ENCODE peak calls at places on chromosomes 7 and 10, in five cellular contexts. I is upper lobe of left lung, Q is Panc1, A is SK-N-MC, H is sigmoid colon. D is an unnamed sample.

GRCh38 chr7:123879628-123880027 is 34.7 kb downstream of the HYAL4 start:
- DNase-seq in Q (no peak), A (no peak), H (no peak), I (no peak), D (no peak)

GRCh38 chr10:103733002-103733419 is 122.4 kb downstream of the SH3PXD2A start:
- DNase-seq in I (no peak), A (no peak), Q (no peak), H (no peak), D (no peak)

GRCh38 chr10:71239131-71239915 is 27.0 kb downstream of the UNC5B start:
- DNase-seq in Q (no peak), I (no peak), A (no peak), H (no peak), D (no peak)

GRCh38 chr7:105649727-105650381 is 68.6 kb upstream of the EFCAB10 start:
- DNase-seq in A (no peak), H (peak), Q (no peak), I (no peak), D (no peak)

GRCh38 chr7:87213801-87214200 is 5.7 kb downstream of the TMEM243 start:
- DNase-seq in A (no peak), I (no peak), Q (no peak), H (no peak), D (no peak)

GRCh38 chr7:67100956-67101361 is 104.3 kb downstream of the TYW1 start:
- DNase-seq in Q (no peak), H (no peak), A (no peak), I (no peak), D (no peak)

GRCh38 chr7:122299935-122300606 is 4.5 kb downstream of the FEZF1 start:
- DNase-seq in A (no peak), H (peak), I (peak), Q (no peak), D (peak)

GRCh38 chr7:54339074-54339473 is 203.1 kb upstream of the VSTM2A start:
- DNase-seq in I (no peak), H (no peak), Q (no peak), A (no peak), D (no peak)

GRCh38 chr7:151658778-151659177 is 139.1 kb upstream of the RHEB start:
- DNase-seq in I (no peak), A (no peak), H (no peak), Q (no peak), D (no peak)

GRCh38 chr7:12731214-12731656 is 43.8 kb downstream of the ARL4A start:
- DNase-seq in Q (no peak), H (no peak), I (no peak), A (no peak), D (peak)

GRCh38 chr7:137669706-137670105 is 177.1 kb downstream of the DGKI start:
- DNase-seq in Q (no peak), I (no peak), H (no peak), A (no peak), D (no peak)

GRCh38 chr7:137671920-137672319 is 174.9 kb downstream of the DGKI start:
- DNase-seq in A (no peak), I (no peak), Q (no peak), H (no peak), D (no peak)

GRCh38 chr7:137668404-137668803 is 178.4 kb downstream of the DGKI start:
- DNase-seq in A (no peak), H (no peak), Q (no peak), I (no peak), D (no peak)

GRCh38 chr7:137667633-137668387 is 179.0 kb downstream of the DGKI start:
- DNase-seq in I (no peak), H (no peak), A (no peak), Q (peak), D (no peak)

DNA sequence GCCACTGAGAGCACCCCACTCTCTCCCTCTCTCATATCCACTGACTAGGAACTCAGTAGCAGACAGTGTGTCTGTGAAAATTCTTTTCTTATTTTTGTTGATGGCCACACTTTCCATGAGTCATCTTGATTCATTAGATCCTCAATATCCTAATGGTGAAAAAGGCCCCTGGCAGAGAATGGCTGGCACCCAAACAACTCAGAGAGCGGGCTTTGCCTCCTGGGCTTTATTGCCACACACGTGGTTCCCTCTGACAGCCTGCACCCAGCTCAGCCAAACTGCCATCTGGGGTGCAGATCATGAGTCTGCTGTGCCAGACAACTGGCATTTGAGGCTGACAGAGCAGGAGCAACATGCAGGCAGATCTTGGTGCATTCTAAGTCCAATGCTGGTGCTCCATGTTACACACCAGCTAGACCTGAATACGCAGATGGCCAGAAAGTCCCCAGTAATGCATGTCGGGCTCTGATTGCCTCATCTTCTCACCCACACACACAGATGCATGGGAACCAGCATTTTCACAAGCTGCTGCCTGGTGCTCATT is 176.2 kb downstream of the DGKI start:
- DNase-seq in H (no peak), A (no peak), I (no peak), Q (no peak), D (no peak)
- TF ChIP-seq POLR2AphosphoS5 in H (no peak), A (no peak), I (no peak), Q (no peak), D (no peak)

GRCh38 chr10:19947203-19947602 is 131.0 kb downstream of the PLXDC2 start:
- DNase-seq in H (no peak), A (no peak), Q (no peak), I (no peak), D (no peak)
- TF ChIP-seq POLR2AphosphoS5 in H (no peak), A (no peak), Q (no peak), I (no peak), D (no peak)

DNA sequence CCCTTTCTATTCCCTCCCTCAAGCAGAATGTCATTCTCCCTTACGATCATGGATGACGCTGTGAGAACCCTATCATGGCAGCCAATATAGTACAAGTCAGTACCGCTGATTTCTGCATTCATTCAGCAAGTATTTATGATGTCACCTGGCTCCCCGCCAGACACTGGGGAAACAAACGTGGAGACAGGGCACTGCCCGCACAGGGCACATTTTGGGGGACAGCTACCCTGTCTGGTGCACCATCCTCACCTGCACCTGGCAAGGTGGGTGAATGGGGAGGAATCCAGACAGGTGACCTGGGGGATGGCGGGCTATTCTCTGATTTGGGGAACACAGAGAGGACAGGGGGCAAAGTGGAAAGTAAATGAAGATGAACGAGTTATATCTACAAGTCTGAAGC is 28.4 kb downstream of the MKI67 start:
- DNase-seq in Q (no peak), A (no peak), I (no peak), H (no peak), D (no peak)
- TF ChIP-seq POLR2AphosphoS5 in Q (no peak), A (no peak), I (no peak), H (no peak), D (no peak)

DNA sequence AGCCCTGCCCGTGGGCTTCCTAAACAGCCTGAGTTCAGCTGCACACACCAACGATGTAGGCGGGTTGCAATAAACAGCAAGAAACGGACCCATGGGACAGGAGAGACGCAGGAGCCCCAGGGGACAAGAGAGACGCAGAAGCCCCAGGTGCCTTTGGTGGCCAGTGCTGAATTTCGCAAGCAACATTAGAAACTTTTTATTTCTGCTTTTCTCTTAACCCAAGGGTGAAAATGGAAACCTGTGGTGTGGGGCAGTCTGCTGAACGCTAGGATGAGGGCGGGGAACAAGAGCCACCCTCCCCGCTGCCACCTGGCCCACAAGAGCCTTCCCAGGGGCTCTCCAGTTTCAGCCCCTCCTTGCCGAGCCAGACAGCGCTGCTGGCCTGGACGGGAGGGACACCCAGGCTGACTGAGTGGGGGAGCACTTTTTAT is 20.0 kb upstream of the GPR146 start:
- DNase-seq in I (no peak), Q (no peak), A (no peak), H (no peak), D (no peak)
- TF ChIP-seq POLR2AphosphoS5 in I (no peak), Q (no peak), A (no peak), H (no peak), D (no peak)

DNA sequence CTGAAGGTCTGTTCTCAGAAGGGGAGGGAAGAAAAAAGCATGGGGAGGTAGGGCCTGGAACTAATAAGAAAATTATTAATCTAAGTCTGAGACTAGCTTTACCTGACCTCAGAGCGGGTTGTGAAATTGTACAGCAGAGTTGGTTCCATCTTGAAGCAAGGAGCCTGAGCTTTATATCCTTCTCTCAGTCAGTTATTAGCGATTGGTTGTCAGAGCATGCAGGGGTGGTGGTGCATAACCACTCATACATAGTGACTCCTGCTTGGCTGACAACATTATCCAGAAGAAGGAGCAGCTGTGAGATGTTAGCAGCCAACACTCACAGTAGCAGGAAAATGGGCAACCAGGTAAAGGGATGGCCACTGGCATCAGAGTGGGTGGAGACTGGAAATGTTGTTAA is 976.3 kb upstream of the LRRTM3 start:
- DNase-seq in H (no peak), A (no peak), I (no peak), Q (no peak), D (no peak)
- TF ChIP-seq POLR2AphosphoS5 in H (no peak), A (no peak), I (no peak), Q (no peak), D (no peak)

GRCh38 chr10:114043532-114044250 is at the start of gene ADRB1:
- DNase-seq in Q (no peak), I (peak), H (peak), A (no peak), D (no peak)
- TF ChIP-seq POLR2AphosphoS5 in Q (peak), I (peak), H (peak), A (peak), D (no peak)

D was measured in H1.